ENCODE peak calls at places on chromosome 2, in seven cellular contexts. C, A, U, B, W, Q and X are unnamed samples.
A peak's percentile ranks its signal among the peaks of the same experiment; 100 is the strongest.

GRCh38 chr2:118097657-118098056 is 9.4 kb downstream of the INSIG2 start:
- DNase-seq in Q (no peak), U (no peak), C (no peak), W (no peak), A (no peak), B (no peak), X (peak; percentile 19)

GRCh38 chr2:69902213-69902922 is 8.6 kb downstream of the SNRNP27 start:
- DNase-seq in U (no peak), B (no peak), C (no peak), W (peak; percentile 31), A (no peak), Q (no peak), X (no peak)

GRCh38 chr2:170856066-170856465 is 39.4 kb downstream of the GAD1 start:
- DNase-seq in W (no peak), A (no peak), B (no peak), U (no peak), Q (no peak), C (no peak), X (no peak)

GRCh38 chr2:63057249-63058148 is 6.9 kb downstream of the OTX1 start:
- DNase-seq in U (no peak), A (no peak), W (no peak), C (no peak), Q (no peak), B (no peak), X (no peak)

GRCh38 chr2:113166187-113166645 is 7.6 kb upstream of the PSD4 start:
- DNase-seq in U (peak; percentile 14), Q (no peak), B (no peak), W (no peak), C (no peak), A (no peak), X (no peak)

GRCh38 chr2:228556707-228557106 is 375.2 kb upstream of the SPHKAP start:
- DNase-seq in Q (peak; percentile 21), U (no peak), C (no peak), A (no peak), B (no peak), W (no peak), X (peak; percentile 38)

GRCh38 chr2:54088719-54089118 is 26.7 kb upstream of the ACYP2 start:
- DNase-seq in C (no peak), A (no peak), B (no peak), U (no peak), W (no peak), Q (no peak), X (no peak)

GRCh38 chr2:174336403-174337336 is 1.9 kb downstream of the SP9 start:
- DNase-seq in B (no peak), A (no peak), W (no peak), U (peak; percentile 72), Q (no peak), C (no peak), X (no peak)

GRCh38 chr2:149767516-149767974 is 180.0 kb upstream of the MMADHC start:
- DNase-seq in B (no peak), C (no peak), A (no peak), U (no peak), W (no peak), Q (no peak), X (peak; percentile 72)

GRCh38 chr2:42256502-42256901 is 87.3 kb downstream of the EML4 start:
- DNase-seq in A (no peak), U (no peak), C (no peak), Q (no peak), W (no peak), B (no peak), X (no peak)

GRCh38 chr2:170928036-170928823 is 823 bp upstream of the GORASP2 start:
- DNase-seq in U (no peak), Q (no peak), A (no peak), C (peak; percentile 29), B (no peak), W (no peak), X (no peak)

GRCh38 chr2:15895615-15896500 is 44.5 kb upstream of the MYCN start:
- DNase-seq in U (no peak), Q (no peak), C (no peak), W (no peak), B (no peak), A (no peak), X (no peak)

GRCh38 chr2:10525573-10526265 is 77.6 kb upstream of the ODC1 start:
- DNase-seq in A (no peak), B (no peak), Q (no peak), C (peak; percentile 3), U (peak; percentile 38), W (no peak), X (no peak)

GRCh38 chr2:85236107-85236506 is 91.7 kb downstream of the TGOLN2 start:
- DNase-seq in Q (no peak), A (no peak), W (no peak), C (no peak), B (no peak), U (no peak), X (no peak)

GRCh38 chr2:217652761-217653160 is 350.0 kb downstream of the TNS1 start:
- DNase-seq in B (no peak), W (no peak), Q (peak; percentile 35), C (no peak), A (no peak), U (no peak), X (peak; percentile 29)

GRCh38 chr2:241726459-241726858 is 8.0 kb upstream of the D2HGDH start:
- DNase-seq in A (no peak), W (no peak), B (no peak), Q (no peak), C (no peak), U (no peak), X (no peak)

GRCh38 chr2:241722896-241723454 is 11.5 kb upstream of the D2HGDH start:
- DNase-seq in W (no peak), A (no peak), Q (no peak), U (no peak), B (no peak), C (no peak), X (no peak)

GRCh38 chr2:241724975-241725870 is 9.2 kb upstream of the D2HGDH start:
- DNase-seq in W (no peak), Q (no peak), A (no peak), U (no peak), B (no peak), C (no peak), X (no peak)

GRCh38 chr2:241721852-241722251 is 12.6 kb upstream of the D2HGDH start:
- DNase-seq in A (no peak), Q (no peak), U (no peak), B (no peak), C (no peak), W (no peak), X (no peak)

GRCh38 chr2:241724259-241724974 is 10.0 kb upstream of the D2HGDH start:
- DNase-seq in U (no peak), W (no peak), C (no peak), A (no peak), Q (no peak), B (no peak), X (no peak)
- TF ChIP-seq CTCF in U (peak; percentile 25), W (no peak), C (no peak), A (no peak), Q (peak; percentile 17), B (no peak), X (peak; percentile 26)

GRCh38 chr2:176078440-176079284 is 5.1 kb downstream of the EVX2 start:
- DNase-seq in A (no peak), C (no peak), W (no peak), U (no peak), B (no peak), Q (no peak), X (no peak)
- H3K4me3 ChIP-seq in A (no peak overlapping the region), C (no peak overlapping the region), W (no peak overlapping the region), U (no peak overlapping the region), B (no peak overlapping the region), Q (peak overlapping the region; percentile 31), X (no peak overlapping the region)

DNA sequence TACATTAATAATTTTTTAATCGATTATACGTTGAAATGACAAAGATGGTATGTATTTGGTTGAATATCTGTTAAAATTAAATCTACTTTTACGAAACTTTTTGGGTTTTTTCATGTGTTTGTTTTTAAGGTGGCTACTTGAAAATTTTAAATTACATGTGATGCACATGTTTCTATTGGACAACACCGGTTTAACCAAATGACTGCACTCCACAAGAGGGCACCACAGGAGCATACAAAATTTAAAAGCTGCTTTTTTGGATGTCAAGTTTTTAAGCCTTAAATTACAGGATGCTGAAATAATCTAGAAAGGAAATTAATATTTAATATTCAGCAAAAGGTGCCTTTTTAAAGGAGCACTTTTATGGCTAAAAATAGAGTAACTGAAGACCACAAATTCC is 98.7 kb downstream of the ACVR1 start:
- DNase-seq in B (no peak), Q (peak; percentile 11), U (no peak), C (peak; percentile 56), A (no peak), W (peak; percentile 62), X (peak; percentile 70)
- TF ChIP-seq CTCF in B (peak; percentile 48), Q (peak; percentile 67), U (peak; percentile 69), C (peak; percentile 76), A (no peak), W (no peak), X (peak; percentile 71)

GRCh38 chr2:178529194-178529593 is 48.9 kb downstream of the PLEKHA3 start:
- DNase-seq in Q (no peak), B (no peak), A (no peak), C (no peak), U (no peak), W (no peak), X (no peak)

GRCh38 chr2:178530128-178530527 is 49.9 kb downstream of the PLEKHA3 start:
- DNase-seq in A (no peak), W (no peak), B (no peak), U (no peak), C (no peak), Q (no peak), X (no peak)

GRCh38 chr2:178527592-178527991 is 47.3 kb downstream of the PLEKHA3 start:
- DNase-seq in C (no peak), A (no peak), Q (no peak), U (no peak), B (no peak), W (no peak), X (no peak)

GRCh38 chr2:178530625-178531142 is 50.4 kb downstream of the PLEKHA3 start:
- DNase-seq in B (no peak), U (no peak), A (no peak), Q (no peak), W (no peak), C (no peak), X (no peak)

DNA sequence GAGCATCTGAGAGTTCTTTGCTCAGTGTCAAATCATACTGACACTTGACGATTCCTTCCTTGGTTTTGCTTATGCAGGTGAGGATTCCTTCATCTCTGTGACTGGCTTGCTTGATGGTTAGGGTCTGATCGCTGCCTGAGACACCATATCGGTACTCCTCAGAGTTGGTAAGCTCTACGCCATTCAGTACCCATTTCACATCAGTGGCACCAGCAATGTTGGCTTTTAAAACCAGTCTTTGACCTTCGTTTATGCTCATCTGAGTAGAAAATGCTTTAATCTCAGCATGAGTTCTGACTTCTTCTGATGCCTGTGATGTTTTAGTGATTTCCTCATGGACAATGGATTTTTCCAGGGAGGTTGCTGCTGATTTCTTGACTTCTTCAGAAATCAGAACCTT is 48.4 kb downstream of the PLEKHA3 start:
- DNase-seq in U (no peak), C (no peak), A (no peak), W (no peak), B (no peak), Q (no peak), X (no peak)
- H3K4me3 ChIP-seq in U (no peak overlapping the region), C (no peak overlapping the region), A (no peak overlapping the region), W (no peak overlapping the region), B (no peak overlapping the region), Q (no peak overlapping the region), X (no peak overlapping the region)

GRCh38 chr2:25805987-25806386 is 72.3 kb downstream of the ASXL2 start:
- DNase-seq in U (no peak), W (no peak), A (no peak), Q (no peak), C (no peak), B (no peak), X (no peak)
- TF ChIP-seq CTCF in U (no peak), W (no peak), A (no peak), Q (no peak), C (no peak), B (no peak), X (no peak)